ENCODE peak calls at places on chromosome 16, in seven cellular contexts. E is ovary; W is CD4-positive, alpha-beta T cell; J is left ventricle myocardium inferior; N is right lobe of liver; V is A549; Y is body of pancreas. F is an unnamed sample. For H3K9me3, the result is how much of the 10 kb centered on the place peaks cover.

GRCh38 chr16:62709856-62710255 is 673.6 kb upstream of the CDH8 start:
- DNase-seq in V (no peak), W (no peak), E (no peak), J (no peak), N (no peak), Y (no peak), F (no peak)

GRCh38 chr16:1991588-1992474 is 2.1 kb downstream of the SYNGR3 start:
- DNase-seq in N (peak), Y (peak), V (peak), E (peak), W (peak), J (peak), F (peak)

GRCh38 chr16:9597967-9598730 is 506.7 kb downstream of the HAPSTR1 start:
- DNase-seq in W (no peak), J (no peak), E (no peak), Y (no peak), N (no peak), V (no peak), F (no peak)

GRCh38 chr16:47067203-47067602 is 76.5 kb downstream of the NETO2 start:
- DNase-seq in Y (no peak), V (no peak), W (no peak), E (no peak), J (no peak), N (no peak), F (no peak)

GRCh38 chr16:2371421-2371820 is 30.9 kb upstream of the ABCA3 start:
- DNase-seq in W (no peak), N (no peak), V (no peak), E (no peak), J (no peak), Y (no peak), F (no peak)

GRCh38 chr16:263944-264343 is 11.8 kb downstream of the RGS11 start:
- DNase-seq in N (peak), W (no peak), Y (no peak), E (no peak), V (no peak), J (no peak), F (no peak)

GRCh38 chr16:53933407-53933806 is 229.5 kb downstream of the FTO start:
- DNase-seq in W (no peak), N (no peak), V (no peak), E (no peak), Y (no peak), J (no peak), F (no peak)

GRCh38 chr16:49811630-49812334 is 44.1 kb downstream of the ZNF423 start:
- DNase-seq in J (no peak), N (no peak), Y (peak), W (no peak), V (no peak), E (no peak), F (no peak)

GRCh38 chr16:58264961-58265479 is 29.8 kb downstream of the PRSS54 start:
- DNase-seq in E (no peak), W (no peak), V (peak), Y (no peak), J (no peak), N (no peak), F (no peak)

GRCh38 chr16:75111514-75112280 is 4.9 kb downstream of the LDHD start:
- DNase-seq in N (peak), E (peak), J (no peak), V (no peak), Y (no peak), W (no peak), F (no peak)

GRCh38 chr16:4675864-4676786 is 17.2 kb upstream of the NUDT16L1 start:
- DNase-seq in Y (no peak), V (no peak), N (no peak), W (peak), J (no peak), E (no peak), F (peak)

GRCh38 chr16:85715169-85716015 is 26.6 kb upstream of the GINS2 start:
- DNase-seq in W (no peak), J (no peak), N (no peak), V (no peak), Y (no peak), E (no peak), F (no peak)

GRCh38 chr16:79991918-79992317 is 391.4 kb upstream of the MAF start:
- DNase-seq in V (no peak), Y (no peak), N (no peak), E (no peak), W (no peak), J (no peak), F (no peak)

GRCh38 chr16:81405702-81406113 is 38.9 kb upstream of the CMIP start:
- DNase-seq in E (peak), Y (peak), J (no peak), N (no peak), W (no peak), V (peak), F (no peak)

DNA sequence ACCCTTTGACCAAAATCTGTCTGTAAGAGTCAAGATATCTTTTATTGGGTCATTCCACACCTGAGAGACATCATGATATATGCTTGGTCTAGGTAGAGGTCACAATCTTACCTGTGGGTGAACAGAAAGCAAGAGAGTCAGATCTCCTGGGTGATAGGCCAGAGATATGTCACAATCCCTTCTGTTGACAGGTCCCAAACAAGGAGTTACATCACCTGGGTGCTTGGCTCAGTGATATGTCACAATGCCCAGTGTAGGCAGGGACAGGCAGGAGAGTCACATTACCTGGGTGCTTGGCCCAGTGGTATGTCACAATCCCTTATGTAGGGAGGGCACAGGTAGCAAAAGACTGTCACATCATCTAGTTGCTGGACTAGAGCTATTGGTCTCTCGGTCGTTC is 1991.2 kb downstream of the TP53TG3F start:
- DNase-seq in V (no peak), Y (no peak), W (no peak), N (no peak), J (no peak), E (no peak), F (no peak)
- H3K9me3 ChIP-seq in V (under half), Y (under half), W (under half), N (under half), J (half or more), E (under half), F (under half)

GRCh38 chr16:60304078-60304477 is 1570.0 kb upstream of the GOT2 start:
- DNase-seq in W (no peak), V (no peak), Y (no peak), E (no peak), J (no peak), N (no peak), F (no peak)

GRCh38 chr16:60299345-60299744 is 1565.2 kb upstream of the GOT2 start:
- DNase-seq in Y (no peak), E (no peak), J (no peak), W (no peak), V (no peak), N (no peak), F (no peak)

GRCh38 chr16:60304725-60305124 is 1570.6 kb upstream of the GOT2 start:
- DNase-seq in Y (no peak), W (no peak), V (no peak), N (no peak), J (no peak), E (no peak), F (no peak)
- H3K9me3 ChIP-seq in Y (under half), W (under half), V (under half), N (under half), J (under half), E (under half), F (under half)

GRCh38 chr16:78659216-78659615 is 559.8 kb downstream of the WWOX start:
- DNase-seq in V (no peak), W (no peak), N (no peak), Y (no peak), E (no peak), J (peak), F (no peak)
- H3K9me3 ChIP-seq in V (under half), W (under half), N (under half), Y (under half), E (under half), J (under half), F (under half)

DNA sequence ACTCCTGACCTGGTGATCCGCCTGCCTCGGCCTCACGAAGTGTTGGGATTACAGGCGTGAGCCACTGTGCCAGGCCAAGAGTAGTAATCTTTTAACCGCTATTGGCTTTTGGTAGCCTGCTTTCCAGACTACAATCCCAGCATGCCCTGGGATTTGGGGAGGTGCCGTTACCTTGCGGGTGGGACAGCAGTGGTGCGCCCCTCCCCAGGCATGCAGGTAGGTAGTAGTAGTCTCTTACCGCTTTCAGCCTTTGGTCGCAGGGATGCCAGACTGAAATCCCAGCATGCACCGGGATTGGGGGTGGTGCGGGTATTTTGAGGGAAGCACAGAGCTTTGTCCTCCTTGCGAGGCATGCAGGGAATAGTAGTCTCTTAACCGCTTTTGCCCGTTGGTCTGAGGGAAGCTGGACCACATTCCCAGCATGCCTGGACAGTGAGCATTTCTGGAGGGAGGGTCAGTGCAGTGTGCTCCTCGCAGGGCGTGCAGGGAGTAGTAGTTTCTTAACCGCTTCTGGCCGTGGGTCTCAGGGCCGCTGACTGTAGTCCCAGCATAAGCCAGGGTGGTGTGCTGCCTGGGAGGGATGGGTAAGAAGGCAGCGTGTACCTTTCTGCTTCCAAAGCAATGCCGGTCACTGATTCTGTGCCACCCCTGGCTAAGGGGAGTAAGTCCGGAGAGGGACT is 1686.8 kb downstream of the TP53TG3F start:
- DNase-seq in W (no peak), J (no peak), V (no peak), E (no peak), Y (no peak), N (no peak), F (no peak)
- H3K9me3 ChIP-seq in W (under half), J (under half), V (under half), E (under half), Y (under half), N (under half), F (under half)

GRCh38 chr16:35296962-35297653 is 1837.7 kb downstream of the TP53TG3F start:
- DNase-seq in W (no peak), Y (no peak), E (no peak), N (no peak), V (no peak), J (no peak), F (no peak)

GRCh38 chr16:35306915-35307314 is 1847.5 kb downstream of the TP53TG3F start:
- DNase-seq in E (no peak), V (no peak), Y (no peak), N (no peak), J (no peak), W (no peak), F (no peak)

GRCh38 chr16:35298460-35299243 is 1839.2 kb downstream of the TP53TG3F start:
- DNase-seq in N (no peak), E (no peak), W (no peak), J (no peak), V (no peak), Y (no peak), F (no peak)

GRCh38 chr16:35305476-35305875 is 1846.1 kb downstream of the TP53TG3F start:
- DNase-seq in V (no peak), J (no peak), N (no peak), W (no peak), E (no peak), Y (no peak), F (no peak)

GRCh38 chr16:35302859-35303258 is 1843.4 kb downstream of the TP53TG3F start:
- DNase-seq in W (no peak), Y (no peak), J (no peak), V (no peak), N (no peak), E (no peak), F (no peak)
- H3K9me3 ChIP-seq in W (under half), Y (under half), J (under half), V (under half), N (under half), E (under half), F (under half)

F was measured in T-helper 17 cell.